ENCODE peak calls at places on chromosomes 3 and 15, in eight cellular contexts. A is fibroblast of the conjunctiva, Q is heart left ventricle, O is Caki2, H is NCI-H1092, N is glutamatergic neuron, F is HEK293T, X is suprapubic skin. K is an unnamed sample.

GRCh38 chr3:99145031-99145430 is 243.5 kb upstream of the DCBLD2 start:
- DNase-seq in X (no peak), A (no peak), F (no peak), Q (no peak), O (no peak), N (no peak), H (no peak), K (no peak)

GRCh38 chr15:72169236-72169920 is 28.2 kb downstream of the GRAMD2A start:
- DNase-seq in Q (no peak), A (no peak), X (no peak), O (no peak), H (no peak), F (no peak), N (no peak), K (no peak)

GRCh38 chr3:41660510-41660909 is 301.4 kb downstream of the ULK4 start:
- DNase-seq in N (no peak), O (no peak), F (no peak), X (no peak), H (no peak), Q (no peak), A (no peak), K (no peak)

GRCh38 chr3:158780795-158781590 is 20.9 kb upstream of the MFSD1 start:
- DNase-seq in X (no peak), O (no peak), A (no peak), H (no peak), N (no peak), Q (no peak), F (no peak), K (no peak)

GRCh38 chr3:127107491-127108375 is 85.2 kb upstream of the PRR23E start:
- DNase-seq in H (no peak), O (no peak), N (no peak), F (no peak), X (no peak), A (no peak), Q (no peak), K (no peak)

GRCh38 chr15:84840741-84841429 is 23.7 kb downstream of the ALPK3 start:
- DNase-seq in H (no peak), A (peak; percentile 35), F (no peak), Q (peak; percentile 77), N (no peak), X (peak; percentile 64), O (peak; percentile 42), K (no peak)

GRCh38 chr3:174440350-174440716 is 418.8 kb upstream of the NAALADL2 start:
- DNase-seq in H (peak; percentile 20), Q (no peak), O (no peak), F (no peak), N (no peak), X (no peak), A (peak; percentile 49), K (no peak)

GRCh38 chr3:190673157-190673556 is 159.3 kb downstream of the IL1RAP start:
- DNase-seq in A (no peak), N (no peak), O (no peak), Q (no peak), H (no peak), F (no peak), X (no peak), K (no peak)

GRCh38 chr3:5349343-5349742 is 161.8 kb downstream of the EDEM1 start:
- DNase-seq in O (peak; percentile 53), N (no peak), H (no peak), Q (no peak), F (no peak), X (no peak), A (no peak), K (no peak)

GRCh38 chr3:52845691-52846426 is 11.0 kb upstream of the MUSTN1 start:
- DNase-seq in A (no peak), Q (peak; percentile 64), X (no peak), F (no peak), H (no peak), N (no peak), O (no peak), K (no peak)

GRCh38 chr3:16908408-16908807 is 23.7 kb downstream of the PLCL2 start:
- DNase-seq in O (no peak), N (no peak), H (no peak), F (no peak), A (no peak), Q (no peak), X (no peak), K (no peak)

GRCh38 chr3:47836986-47837385 is 34.0 kb downstream of the DHX30 start:
- DNase-seq in A (no peak), H (no peak), O (no peak), N (no peak), Q (no peak), F (no peak), X (no peak), K (no peak)

GRCh38 chr3:186772886-186773417 is 10.4 kb upstream of the EIF4A2 start:
- DNase-seq in N (peak; percentile 52), H (peak; percentile 62), A (no peak), Q (peak; percentile 89), X (peak; percentile 80), O (no peak), F (no peak), K (no peak)

GRCh38 chr3:123540285-123540684 is 44.6 kb downstream of the HACD2 start:
- DNase-seq in H (no peak), A (no peak), N (no peak), O (no peak), X (no peak), Q (no peak), F (no peak), K (no peak)

GRCh38 chr3:40765884-40766283 is 241.1 kb downstream of the ZNF621 start:
- DNase-seq in F (no peak), N (no peak), Q (no peak), O (no peak), H (no peak), X (no peak), A (peak; percentile 56), K (no peak)